ENCODE peak calls at places on chromosomes 2 and 18, in seven cellular contexts. One of them, this sample, is unnamed.

GRCh38 chr2:119428488-119429224 is 3.0 kb upstream of the TMEM37 start:
- DNase-seq in spleen: no peak
- DNase-seq in choroid plexus epithelial cell: no peak
- DNase-seq in tibial artery: peak
- DNase-seq in CD8-positive, alpha-beta T cell: no peak
- DNase-seq in brain microvascular endothelial cell: no peak
- DNase-seq in MM.1S: no peak
- DNase-seq in this sample: no peak

GRCh38 chr2:240033330-240033678 is 3.1 kb upstream of the OR6B2 start:
- DNase-seq in spleen: no peak
- DNase-seq in choroid plexus epithelial cell: no peak
- DNase-seq in tibial artery: no peak
- DNase-seq in CD8-positive, alpha-beta T cell: no peak
- DNase-seq in brain microvascular endothelial cell: no peak
- DNase-seq in MM.1S: no peak
- DNase-seq in this sample: no peak

GRCh38 chr2:188158337-188159100 is 133.2 kb upstream of the GULP1 start:
- DNase-seq in spleen: no peak
- DNase-seq in choroid plexus epithelial cell: peak
- DNase-seq in tibial artery: no peak
- DNase-seq in CD8-positive, alpha-beta T cell: no peak
- DNase-seq in brain microvascular endothelial cell: peak
- DNase-seq in MM.1S: no peak
- DNase-seq in this sample: no peak

GRCh38 chr18:58402247-58402646 is 226.6 kb downstream of the ALPK2 start:
- DNase-seq in spleen: no peak
- DNase-seq in choroid plexus epithelial cell: peak
- DNase-seq in tibial artery: no peak
- DNase-seq in CD8-positive, alpha-beta T cell: no peak
- DNase-seq in brain microvascular endothelial cell: peak
- DNase-seq in MM.1S: no peak
- DNase-seq in this sample: no peak

GRCh38 chr2:152566034-152566727 is 151.1 kb downstream of the PRPF40A start:
- DNase-seq in spleen: no peak
- DNase-seq in choroid plexus epithelial cell: no peak
- DNase-seq in tibial artery: no peak
- DNase-seq in CD8-positive, alpha-beta T cell: no peak
- DNase-seq in brain microvascular endothelial cell: no peak
- DNase-seq in MM.1S: no peak
- DNase-seq in this sample: peak

GRCh38 chr2:9800975-9801723 is 42.1 kb upstream of the TAF1B start:
- DNase-seq in spleen: peak
- DNase-seq in choroid plexus epithelial cell: peak
- DNase-seq in tibial artery: no peak
- DNase-seq in CD8-positive, alpha-beta T cell: peak
- DNase-seq in brain microvascular endothelial cell: peak
- DNase-seq in MM.1S: no peak
- DNase-seq in this sample: peak

GRCh38 chr2:65281626-65282351 is 54.2 kb downstream of the ACTR2 start:
- DNase-seq in spleen: no peak
- DNase-seq in choroid plexus epithelial cell: peak
- DNase-seq in tibial artery: no peak
- DNase-seq in CD8-positive, alpha-beta T cell: no peak
- DNase-seq in brain microvascular endothelial cell: no peak
- DNase-seq in MM.1S: no peak
- DNase-seq in this sample: no peak

GRCh38 chr2:41933585-41934322 is 114.1 kb upstream of the PKDCC start:
- DNase-seq in spleen: no peak
- DNase-seq in choroid plexus epithelial cell: peak
- DNase-seq in tibial artery: peak
- DNase-seq in CD8-positive, alpha-beta T cell: no peak
- DNase-seq in brain microvascular endothelial cell: peak
- DNase-seq in MM.1S: peak
- DNase-seq in this sample: no peak

GRCh38 chr2:159595410-159596046 is 20.8 kb downstream of the BAZ2B start:
- DNase-seq in spleen: no peak
- DNase-seq in choroid plexus epithelial cell: no peak
- DNase-seq in tibial artery: no peak
- DNase-seq in CD8-positive, alpha-beta T cell: no peak
- DNase-seq in brain microvascular endothelial cell: no peak
- DNase-seq in MM.1S: no peak
- DNase-seq in this sample: no peak

GRCh38 chr18:35334821-35335220 is 9.4 kb downstream of the ZNF24 start:
- DNase-seq in spleen: no peak
- DNase-seq in choroid plexus epithelial cell: peak
- DNase-seq in tibial artery: no peak
- DNase-seq in CD8-positive, alpha-beta T cell: no peak
- DNase-seq in brain microvascular endothelial cell: peak
- DNase-seq in MM.1S: no peak
- DNase-seq in this sample: no peak

GRCh38 chr2:10410001-10410671 is 38.0 kb downstream of the ODC1 start:
- DNase-seq in spleen: peak
- DNase-seq in choroid plexus epithelial cell: no peak
- DNase-seq in tibial artery: no peak
- DNase-seq in CD8-positive, alpha-beta T cell: no peak
- DNase-seq in brain microvascular endothelial cell: no peak
- DNase-seq in MM.1S: peak
- DNase-seq in this sample: peak

GRCh38 chr2:39523308-39524044 is 86.4 kb upstream of the MAP4K3 start:
- DNase-seq in spleen: no peak
- DNase-seq in choroid plexus epithelial cell: peak
- DNase-seq in tibial artery: no peak
- DNase-seq in CD8-positive, alpha-beta T cell: no peak
- DNase-seq in brain microvascular endothelial cell: peak
- DNase-seq in MM.1S: no peak
- DNase-seq in this sample: no peak

DNA sequence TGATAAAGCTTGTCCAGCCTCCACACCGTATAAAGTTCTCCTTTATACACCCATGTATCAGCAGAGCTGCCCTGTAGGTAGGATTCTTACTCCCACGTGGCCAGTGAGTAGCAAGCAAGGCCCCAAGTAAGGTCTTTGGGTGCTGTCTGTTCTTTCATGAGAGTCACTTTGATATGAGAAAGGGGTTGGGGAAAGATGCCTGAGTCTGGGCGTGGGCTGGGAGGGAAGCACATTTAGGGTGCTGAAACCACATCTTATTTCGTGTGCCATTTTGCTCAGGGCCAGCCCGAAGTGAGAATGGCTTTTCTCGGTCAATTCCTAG is 440 bp upstream of the ITPRIPL1 start:
- DNase-seq in spleen: no peak
- DNase-seq in choroid plexus epithelial cell: no peak
- DNase-seq in tibial artery: no peak
- DNase-seq in CD8-positive, alpha-beta T cell: no peak
- DNase-seq in brain microvascular endothelial cell: no peak
- DNase-seq in MM.1S: no peak
- DNase-seq in this sample: no peak
- H3K4me3 ChIP-seq in spleen: peak
- H3K4me3 ChIP-seq in choroid plexus epithelial cell: peak
- H3K4me3 ChIP-seq in tibial artery: peak
- H3K4me3 ChIP-seq in CD8-positive, alpha-beta T cell: peak
- H3K4me3 ChIP-seq in brain microvascular endothelial cell: peak
- H3K4me3 ChIP-seq in MM.1S: peak
- H3K4me3 ChIP-seq in this sample: peak

GRCh38 chr2:218009191-218010114 is 6.7 kb upstream of the TNS1 start:
- DNase-seq in spleen: no peak
- DNase-seq in choroid plexus epithelial cell: no peak
- DNase-seq in tibial artery: no peak
- DNase-seq in CD8-positive, alpha-beta T cell: no peak
- DNase-seq in brain microvascular endothelial cell: no peak
- DNase-seq in MM.1S: no peak
- DNase-seq in this sample: no peak
- H3K4me3 ChIP-seq in spleen: peak
- H3K4me3 ChIP-seq in choroid plexus epithelial cell: peak
- H3K4me3 ChIP-seq in tibial artery: peak
- H3K4me3 ChIP-seq in CD8-positive, alpha-beta T cell: no peak
- H3K4me3 ChIP-seq in brain microvascular endothelial cell: peak
- H3K4me3 ChIP-seq in MM.1S: peak
- H3K4me3 ChIP-seq in this sample: no peak

DNA sequence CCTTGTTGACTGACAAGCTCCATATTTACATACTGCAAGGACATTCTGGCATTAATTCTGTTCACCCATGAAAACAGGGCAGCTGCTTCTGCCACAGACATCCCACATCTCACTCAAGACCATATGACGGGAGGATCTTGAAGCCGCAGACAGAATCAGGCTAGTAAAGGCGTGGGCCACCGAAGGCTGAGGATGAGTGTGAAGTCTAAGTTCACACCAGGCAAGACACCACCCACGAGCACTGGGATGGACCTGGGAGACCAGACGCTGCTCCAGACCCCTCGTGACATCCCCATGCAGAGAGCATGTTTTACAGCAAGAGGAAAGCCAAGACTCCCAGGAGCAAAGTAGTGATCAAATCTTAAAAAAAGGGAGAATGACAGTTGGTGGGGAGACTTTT is 3.2 kb downstream of the FHL2 start:
- DNase-seq in spleen: no peak
- DNase-seq in choroid plexus epithelial cell: peak
- DNase-seq in tibial artery: no peak
- DNase-seq in CD8-positive, alpha-beta T cell: no peak
- DNase-seq in brain microvascular endothelial cell: no peak
- DNase-seq in MM.1S: no peak
- DNase-seq in this sample: no peak
- H3K4me3 ChIP-seq in spleen: no peak
- H3K4me3 ChIP-seq in choroid plexus epithelial cell: peak
- H3K4me3 ChIP-seq in tibial artery: no peak
- H3K4me3 ChIP-seq in CD8-positive, alpha-beta T cell: no peak
- H3K4me3 ChIP-seq in brain microvascular endothelial cell: peak
- H3K4me3 ChIP-seq in MM.1S: no peak
- H3K4me3 ChIP-seq in this sample: no peak

GRCh38 chr18:77054288-77054605 is 78.3 kb downstream of the MBP start:
- DNase-seq in spleen: peak
- DNase-seq in choroid plexus epithelial cell: no peak
- DNase-seq in tibial artery: no peak
- DNase-seq in CD8-positive, alpha-beta T cell: no peak
- DNase-seq in brain microvascular endothelial cell: no peak
- DNase-seq in MM.1S: no peak
- DNase-seq in this sample: no peak

GRCh38 chr18:77054606-77055428 is 77.8 kb downstream of the MBP start:
- DNase-seq in spleen: peak
- DNase-seq in choroid plexus epithelial cell: peak
- DNase-seq in tibial artery: peak
- DNase-seq in CD8-positive, alpha-beta T cell: peak
- DNase-seq in brain microvascular endothelial cell: peak
- DNase-seq in MM.1S: peak
- DNase-seq in this sample: peak

GRCh38 chr18:77056399-77057015 is 76.1 kb downstream of the MBP start:
- DNase-seq in spleen: no peak
- DNase-seq in choroid plexus epithelial cell: peak
- DNase-seq in tibial artery: no peak
- DNase-seq in CD8-positive, alpha-beta T cell: no peak
- DNase-seq in brain microvascular endothelial cell: no peak
- DNase-seq in MM.1S: no peak
- DNase-seq in this sample: no peak

GRCh38 chr18:77057043-77057442 is 75.5 kb downstream of the MBP start:
- DNase-seq in spleen: no peak
- DNase-seq in choroid plexus epithelial cell: peak
- DNase-seq in tibial artery: peak
- DNase-seq in CD8-positive, alpha-beta T cell: no peak
- DNase-seq in brain microvascular endothelial cell: no peak
- DNase-seq in MM.1S: no peak
- DNase-seq in this sample: no peak

DNA sequence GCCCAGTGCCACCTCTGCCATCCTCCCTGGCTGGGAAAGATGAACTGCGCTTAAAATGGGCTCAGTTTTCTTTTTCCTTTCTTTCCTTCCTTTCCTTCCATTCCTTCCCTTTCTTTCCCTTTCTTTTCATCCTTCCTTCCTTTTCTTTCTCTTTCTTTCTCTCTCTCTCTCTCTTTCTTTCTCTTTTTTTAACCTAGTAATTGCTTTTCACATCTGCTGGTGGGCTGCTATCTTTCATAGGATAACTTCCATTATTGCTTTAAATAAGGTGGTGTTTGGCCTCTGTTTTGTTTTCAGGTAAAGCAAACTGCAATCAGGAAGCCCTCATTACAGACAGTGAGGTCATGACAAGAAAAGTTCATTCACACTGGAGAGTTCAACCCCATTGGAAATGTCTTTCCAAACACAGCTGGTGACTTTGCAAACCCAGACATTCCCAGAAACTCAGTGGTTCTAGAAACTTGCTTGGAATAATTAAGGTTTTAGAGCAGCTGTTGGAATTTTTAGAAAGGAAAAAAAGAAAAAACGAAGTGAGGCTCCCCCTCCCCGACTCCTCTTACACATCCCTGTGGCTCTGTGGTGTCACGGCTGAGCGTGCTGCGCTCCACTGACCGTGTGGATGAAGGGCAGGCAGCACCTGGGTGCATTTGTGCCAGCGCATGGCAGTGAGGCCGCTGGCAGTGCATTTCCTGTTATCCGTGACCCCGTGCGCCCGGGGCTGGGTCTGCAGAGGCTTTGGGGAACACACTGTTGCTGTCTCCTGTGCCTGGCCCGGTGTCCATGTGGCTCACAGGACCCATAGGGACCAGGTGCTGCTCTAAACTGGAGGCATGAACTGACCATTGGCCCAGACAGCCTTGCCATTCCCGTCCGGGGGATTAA is 76.9 kb downstream of the MBP start:
- DNase-seq in spleen: peak
- DNase-seq in choroid plexus epithelial cell: peak
- DNase-seq in tibial artery: no peak
- DNase-seq in CD8-positive, alpha-beta T cell: no peak
- DNase-seq in brain microvascular endothelial cell: no peak
- DNase-seq in MM.1S: no peak
- DNase-seq in this sample: no peak
- H3K4me3 ChIP-seq in spleen: peak
- H3K4me3 ChIP-seq in choroid plexus epithelial cell: no peak
- H3K4me3 ChIP-seq in tibial artery: no peak
- H3K4me3 ChIP-seq in CD8-positive, alpha-beta T cell: no peak
- H3K4me3 ChIP-seq in brain microvascular endothelial cell: no peak
- H3K4me3 ChIP-seq in MM.1S: no peak
- H3K4me3 ChIP-seq in this sample: no peak

DNA sequence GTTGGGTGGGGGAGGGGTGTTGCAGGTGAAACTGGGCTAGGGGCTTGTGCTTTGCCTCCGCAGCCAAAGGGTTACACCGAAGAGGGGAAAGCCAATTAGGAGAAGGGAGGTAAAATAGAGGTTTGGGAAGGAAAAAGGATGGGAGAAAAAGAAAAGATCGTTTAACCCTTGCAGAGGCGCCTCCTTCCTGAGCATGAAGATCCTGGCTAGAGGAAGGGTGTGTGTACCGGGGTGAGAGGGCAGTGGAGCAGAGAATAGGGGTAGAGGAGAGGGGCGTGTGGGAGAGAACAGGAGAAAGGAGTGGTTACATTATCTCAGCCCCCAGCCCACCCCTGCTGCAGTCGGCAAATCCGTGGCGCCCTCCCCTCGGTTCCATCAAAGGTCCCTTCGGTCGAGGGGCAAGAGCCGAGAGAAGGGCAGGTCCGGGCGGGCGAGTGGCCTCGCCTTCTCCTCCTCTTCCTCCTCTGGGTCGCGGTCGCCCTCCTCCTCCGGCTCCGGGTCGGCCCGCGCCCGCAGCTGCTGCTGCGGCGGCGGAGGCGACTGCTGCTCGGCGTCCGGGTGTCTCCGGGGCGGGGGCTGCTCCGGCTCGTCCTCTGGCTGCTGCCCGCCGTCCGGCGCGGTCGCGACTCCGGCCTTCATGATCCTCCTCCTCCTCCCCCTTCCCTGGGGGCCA is 1.2 kb downstream of the MARCHF4 start:
- DNase-seq in spleen: no peak
- DNase-seq in choroid plexus epithelial cell: no peak
- DNase-seq in tibial artery: no peak
- DNase-seq in CD8-positive, alpha-beta T cell: no peak
- DNase-seq in brain microvascular endothelial cell: no peak
- DNase-seq in MM.1S: no peak
- DNase-seq in this sample: no peak
- H3K4me3 ChIP-seq in spleen: no peak
- H3K4me3 ChIP-seq in choroid plexus epithelial cell: peak
- H3K4me3 ChIP-seq in tibial artery: no peak
- H3K4me3 ChIP-seq in CD8-positive, alpha-beta T cell: no peak
- H3K4me3 ChIP-seq in brain microvascular endothelial cell: peak
- H3K4me3 ChIP-seq in MM.1S: no peak
- H3K4me3 ChIP-seq in this sample: no peak

GRCh38 chr2:19349911-19350677 is 8.3 kb downstream of the OSR1 start:
- DNase-seq in spleen: peak
- DNase-seq in choroid plexus epithelial cell: peak
- DNase-seq in tibial artery: peak
- DNase-seq in CD8-positive, alpha-beta T cell: peak
- DNase-seq in brain microvascular endothelial cell: peak
- DNase-seq in MM.1S: peak
- DNase-seq in this sample: no peak
- H3K4me3 ChIP-seq in spleen: peak
- H3K4me3 ChIP-seq in choroid plexus epithelial cell: peak
- H3K4me3 ChIP-seq in tibial artery: peak
- H3K4me3 ChIP-seq in CD8-positive, alpha-beta T cell: no peak
- H3K4me3 ChIP-seq in brain microvascular endothelial cell: peak
- H3K4me3 ChIP-seq in MM.1S: no peak
- H3K4me3 ChIP-seq in this sample: no peak